ENCODE peak calls at places on chromosome 1, in ten cellular contexts. F is right lobe of liver, A is Peyer's patch, E is GM12891, T is A549, R is HCT116, O is tibial nerve, N is breast epithelium, J is lower leg skin, Q is transverse colon. Y is an unnamed sample.
A peak's percentile ranks its signal among the peaks of the same experiment; 100 is the strongest.

GRCh38 chr1:23169219-23169575 is 541 bp upstream of the LUZP1 start:
- DNase-seq in F (no peak), A (no peak), E (no peak), T (no peak), R (no peak), O (no peak), N (no peak), J (no peak), Q (no peak), Y (no peak)

GRCh38 chr1:177411371-177411770 is 240.6 kb downstream of the BRINP2 start:
- DNase-seq in F (no peak), A (no peak), E (no peak), T (no peak), R (no peak), O (no peak), N (no peak), J (no peak), Q (no peak), Y (no peak)

GRCh38 chr1:31955917-31956736 is 18.0 kb upstream of the PTP4A2 start:
- DNase-seq in F (peak; percentile 71), A (peak; percentile 81), E (no peak), T (peak; percentile 95), R (peak; percentile 44), O (peak; percentile 94), N (peak; percentile 70), J (peak; percentile 94), Q (peak; percentile 86), Y (peak; percentile 92)

GRCh38 chr1:171743014-171743870 is 1.4 kb upstream of the VAMP4 start:
- DNase-seq in F (no peak), A (no peak), E (no peak), T (no peak), R (no peak), O (peak; percentile 34), N (no peak), J (no peak), Q (peak; percentile 37), Y (peak; percentile 46)

GRCh38 chr1:75632350-75632949 is 21.5 kb upstream of the SLC44A5 start:
- DNase-seq in F (no peak), A (no peak), E (no peak), T (peak; percentile 22), R (peak; percentile 13), O (no peak), N (no peak), J (no peak), Q (no peak), Y (peak; percentile 2)

GRCh38 chr1:10544239-10544638 is 69.5 kb downstream of the PEX14 start:
- DNase-seq in F (no peak), A (no peak), E (no peak), T (no peak), R (no peak), O (no peak), N (no peak), J (no peak), Q (no peak), Y (no peak)

GRCh38 chr1:12014141-12014981 is 4.9 kb upstream of the MIIP start:
- DNase-seq in F (no peak), A (no peak), E (no peak), T (peak; percentile 25), R (no peak), O (no peak), N (no peak), J (no peak), Q (no peak), Y (no peak)

GRCh38 chr1:229283183-229283611 is 12.3 kb downstream of the RAB4A start:
- DNase-seq in F (peak; percentile 58), A (no peak), E (no peak), T (no peak), R (no peak), O (no peak), N (no peak), J (no peak), Q (no peak), Y (no peak)

GRCh38 chr1:160806784-160807183 is 10.8 kb downstream of the LY9 start:
- DNase-seq in F (no peak), A (no peak), E (no peak), T (no peak), R (no peak), O (no peak), N (no peak), J (no peak), Q (no peak), Y (no peak)
- TF ChIP-seq POLR2A in F (no peak), A (no peak), E (no peak), T (no peak), R (no peak), O (no peak), N (no peak), J (no peak), Q (no peak), Y (no peak)

GRCh38 chr1:61623852-61624251 is 101.1 kb downstream of the TM2D1 start:
- DNase-seq in F (no peak), A (no peak), E (no peak), T (no peak), R (no peak), O (no peak), N (no peak), J (no peak), Q (no peak), Y (no peak)

GRCh38 chr1:61618755-61619154 is 106.2 kb downstream of the TM2D1 start:
- DNase-seq in F (no peak), A (no peak), E (no peak), T (no peak), R (no peak), O (no peak), N (no peak), J (no peak), Q (no peak), Y (no peak)

GRCh38 chr1:61612600-61612999 is 112.3 kb downstream of the TM2D1 start:
- DNase-seq in F (no peak), A (no peak), E (no peak), T (no peak), R (no peak), O (no peak), N (no peak), J (no peak), Q (no peak), Y (no peak)

GRCh38 chr1:61616830-61617229 is 108.1 kb downstream of the TM2D1 start:
- DNase-seq in F (no peak), A (no peak), E (no peak), T (peak; percentile 3), R (no peak), O (no peak), N (no peak), J (no peak), Q (no peak), Y (no peak)

DNA sequence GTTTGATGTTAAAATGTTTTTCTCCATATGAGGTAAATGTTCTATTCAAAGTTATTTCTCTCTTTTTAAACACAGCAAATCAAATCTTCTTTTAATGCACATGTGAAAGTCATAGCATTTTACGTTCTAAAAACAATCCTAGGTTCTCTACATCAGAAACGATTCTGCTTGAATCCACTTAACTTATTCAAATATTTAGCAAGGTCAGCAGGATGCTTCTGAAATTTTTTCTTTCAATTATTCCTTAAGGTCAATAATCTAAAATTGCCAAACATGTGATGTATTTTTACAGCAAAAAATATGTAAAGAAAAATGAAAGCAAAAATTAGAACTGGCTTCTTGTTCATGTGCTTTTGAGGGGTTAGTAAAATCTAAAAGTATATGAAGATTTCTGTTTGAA is 106.7 kb downstream of the TM2D1 start:
- DNase-seq in F (no peak), A (no peak), E (no peak), T (no peak), R (no peak), O (no peak), N (no peak), J (no peak), Q (no peak), Y (no peak)
- TF ChIP-seq POLR2A in F (no peak), A (no peak), E (no peak), T (no peak), R (no peak), O (no peak), N (no peak), J (no peak), Q (no peak), Y (no peak)

GRCh38 chr1:156081174-156082110 is 823 bp downstream of the MEX3A start:
- DNase-seq in F (no peak), A (no peak), E (no peak), T (no peak), R (no peak), O (no peak), N (no peak), J (no peak), Q (no peak), Y (no peak)

GRCh38 chr1:156079762-156080597 is 2.3 kb downstream of the MEX3A start:
- DNase-seq in F (no peak), A (no peak), E (no peak), T (no peak), R (no peak), O (no peak), N (no peak), J (no peak), Q (no peak), Y (no peak)

GRCh38 chr1:156080598-156081173 is 1.6 kb downstream of the MEX3A start:
- DNase-seq in F (no peak), A (no peak), E (no peak), T (no peak), R (no peak), O (no peak), N (no peak), J (no peak), Q (no peak), Y (no peak)

GRCh38 chr1:156083800-156084790 is 1.8 kb upstream of the MEX3A start:
- DNase-seq in F (no peak), A (no peak), E (no peak), T (no peak), R (no peak), O (no peak), N (no peak), J (no peak), Q (no peak), Y (no peak)

DNA sequence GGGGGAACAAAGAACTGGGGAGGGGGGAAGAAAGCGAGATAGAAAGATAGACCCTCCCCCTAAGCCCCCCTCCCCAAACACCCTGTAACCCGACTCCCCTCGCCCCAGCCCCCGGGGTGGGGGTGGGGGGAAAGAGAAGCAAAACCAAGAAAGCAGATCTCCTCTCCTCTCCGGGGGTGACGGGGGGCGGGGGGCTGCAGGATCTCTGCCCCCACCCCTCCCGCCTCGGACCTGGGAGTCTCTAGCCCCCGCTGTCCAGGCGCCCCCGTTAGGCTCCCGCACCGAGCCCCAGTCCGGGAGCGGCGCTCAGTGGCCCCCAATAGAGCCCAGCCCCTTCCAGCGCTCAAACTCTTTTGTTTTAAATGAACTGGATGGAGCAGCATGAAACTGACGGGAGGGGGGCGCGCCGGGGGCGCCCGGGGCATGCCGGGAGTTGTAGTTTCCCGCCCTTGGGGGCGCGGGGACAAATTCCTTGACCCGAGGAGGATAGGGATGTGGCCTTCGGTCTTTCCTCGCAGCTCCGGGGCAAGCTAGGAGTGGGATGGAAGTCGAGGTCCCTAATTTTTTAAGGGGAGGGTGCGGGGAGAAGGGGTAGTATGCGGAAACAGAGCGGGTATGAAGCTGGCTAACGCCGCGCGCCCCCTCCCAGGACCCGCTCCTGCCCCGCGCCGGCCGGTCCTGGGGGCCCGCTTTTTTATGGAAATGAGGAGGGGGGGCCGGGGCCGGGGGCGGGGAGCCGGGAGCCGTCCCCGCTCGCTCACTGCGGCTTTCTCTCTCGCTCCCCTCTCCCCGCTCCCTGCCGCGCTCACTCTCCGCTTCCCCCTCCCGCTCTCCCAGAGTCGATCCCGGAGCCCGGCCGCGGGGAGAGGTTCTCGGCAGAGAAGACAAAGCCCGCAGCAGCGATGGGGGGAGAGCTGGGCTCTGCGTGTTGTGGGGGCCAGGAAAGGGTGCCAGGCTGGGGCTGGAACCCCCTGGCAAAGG is at the start of gene MEX3A:
- DNase-seq in F (peak; percentile 80), A (peak; percentile 54), E (peak; percentile 85), T (peak; percentile 59), R (no peak), O (peak; percentile 61), N (peak; percentile 68), J (peak; percentile 96), Q (peak; percentile 80), Y (peak; percentile 69)
- TF ChIP-seq POLR2A in F (no peak), A (no peak), E (no peak), T (peak; percentile 9), R (no peak), O (no peak), N (no peak), J (no peak), Q (no peak), Y (no peak)

DNA sequence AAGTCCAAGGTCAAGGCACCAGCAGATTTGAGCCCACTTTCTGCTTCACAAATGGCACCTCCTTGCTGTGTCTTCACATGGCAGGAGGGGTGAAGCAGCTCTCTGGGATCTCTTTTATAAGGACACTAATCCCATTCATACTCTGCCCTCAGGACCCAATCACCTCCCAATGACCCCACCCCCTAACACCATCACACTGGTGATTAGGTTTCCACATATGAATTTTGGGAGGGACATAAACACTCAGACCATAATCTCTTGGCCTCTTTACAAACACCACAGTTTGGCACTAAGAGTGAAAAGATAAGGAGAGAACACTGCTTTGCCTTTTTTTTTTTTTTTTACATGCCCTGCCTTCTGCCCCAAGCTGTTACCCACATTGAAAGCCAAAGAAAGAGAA is 166.2 kb upstream of the NFIA start:
- DNase-seq in F (no peak), A (no peak), E (no peak), T (no peak), R (no peak), O (no peak), N (no peak), J (no peak), Q (no peak), Y (peak; percentile 50)
- TF ChIP-seq POLR2A in F (no peak), A (no peak), E (no peak), T (no peak), R (no peak), O (no peak), N (no peak), J (no peak), Q (no peak), Y (no peak)